ENCODE peak calls at places on chromosomes 13 and 19, in nine cellular contexts. One of them, this sample, is unnamed.

GRCh38 chr19:30593358-30593757 is 221.2 kb downstream of the ZNF536 start:
- DNase-seq in psoas muscle: no peak
- DNase-seq in AG04450: no peak
- DNase-seq in heart left ventricle: no peak
- DNase-seq in left lung: no peak
- DNase-seq in pancreas: no peak
- DNase-seq in transverse colon: peak
- DNase-seq in thoracic aorta: peak
- DNase-seq in GM23338: no peak
- DNase-seq in this sample: no peak

GRCh38 chr19:52778811-52779210 is 7.8 kb downstream of the ZNF600 start:
- DNase-seq in psoas muscle: no peak
- DNase-seq in AG04450: no peak
- DNase-seq in heart left ventricle: no peak
- DNase-seq in left lung: no peak
- DNase-seq in pancreas: no peak
- DNase-seq in transverse colon: no peak
- DNase-seq in thoracic aorta: no peak
- DNase-seq in GM23338: no peak
- DNase-seq in this sample: no peak

GRCh38 chr19:18167975-18168645 is 5.5 kb upstream of the IFI30 start:
- DNase-seq in psoas muscle: no peak
- DNase-seq in AG04450: no peak
- DNase-seq in heart left ventricle: no peak
- DNase-seq in left lung: peak
- DNase-seq in pancreas: no peak
- DNase-seq in transverse colon: peak
- DNase-seq in thoracic aorta: no peak
- DNase-seq in GM23338: peak
- DNase-seq in this sample: no peak

GRCh38 chr13:32538234-32538620 is 368 bp downstream of the N4BP2L2 start:
- DNase-seq in psoas muscle: peak
- DNase-seq in AG04450: no peak
- DNase-seq in heart left ventricle: no peak
- DNase-seq in left lung: peak
- DNase-seq in pancreas: peak
- DNase-seq in transverse colon: no peak
- DNase-seq in thoracic aorta: no peak
- DNase-seq in GM23338: no peak
- DNase-seq in this sample: no peak

GRCh38 chr13:95382906-95383305 is 81.7 kb upstream of the ABCC4 start:
- DNase-seq in psoas muscle: no peak
- DNase-seq in AG04450: no peak
- DNase-seq in heart left ventricle: no peak
- DNase-seq in left lung: no peak
- DNase-seq in pancreas: no peak
- DNase-seq in transverse colon: no peak
- DNase-seq in thoracic aorta: no peak
- DNase-seq in GM23338: no peak
- DNase-seq in this sample: no peak

GRCh38 chr19:29836409-29836825 is 24.6 kb downstream of the CCNE1 start:
- DNase-seq in psoas muscle: no peak
- DNase-seq in AG04450: no peak
- DNase-seq in heart left ventricle: no peak
- DNase-seq in left lung: no peak
- DNase-seq in pancreas: no peak
- DNase-seq in transverse colon: no peak
- DNase-seq in thoracic aorta: no peak
- DNase-seq in GM23338: no peak
- DNase-seq in this sample: no peak

GRCh38 chr19:47842941-47843340 is 16.1 kb upstream of the TPRX2 start:
- DNase-seq in psoas muscle: no peak
- DNase-seq in AG04450: no peak
- DNase-seq in heart left ventricle: no peak
- DNase-seq in left lung: no peak
- DNase-seq in pancreas: no peak
- DNase-seq in transverse colon: no peak
- DNase-seq in thoracic aorta: no peak
- DNase-seq in GM23338: no peak
- DNase-seq in this sample: no peak

GRCh38 chr13:44713793-44714469 is 137.8 kb upstream of the TSC22D1 start:
- DNase-seq in psoas muscle: peak
- DNase-seq in AG04450: peak
- DNase-seq in heart left ventricle: no peak
- DNase-seq in left lung: no peak
- DNase-seq in pancreas: no peak
- DNase-seq in transverse colon: no peak
- DNase-seq in thoracic aorta: peak
- DNase-seq in GM23338: no peak
- DNase-seq in this sample: no peak

GRCh38 chr19:33630880-33631627 is 9.3 kb downstream of the CHST8 start:
- DNase-seq in psoas muscle: no peak
- DNase-seq in AG04450: no peak
- DNase-seq in heart left ventricle: no peak
- DNase-seq in left lung: no peak
- DNase-seq in pancreas: no peak
- DNase-seq in transverse colon: no peak
- DNase-seq in thoracic aorta: no peak
- DNase-seq in GM23338: no peak
- DNase-seq in this sample: no peak

GRCh38 chr13:104831823-104832222 is 1703.6 kb downstream of the EFNB2 start:
- DNase-seq in psoas muscle: no peak
- DNase-seq in AG04450: no peak
- DNase-seq in heart left ventricle: no peak
- DNase-seq in left lung: no peak
- DNase-seq in pancreas: no peak
- DNase-seq in transverse colon: no peak
- DNase-seq in thoracic aorta: no peak
- DNase-seq in GM23338: peak
- DNase-seq in this sample: no peak

GRCh38 chr19:45296365-45296764 is 26.3 kb downstream of the CKM start:
- DNase-seq in psoas muscle: no peak
- DNase-seq in AG04450: no peak
- DNase-seq in heart left ventricle: no peak
- DNase-seq in left lung: no peak
- DNase-seq in pancreas: no peak
- DNase-seq in transverse colon: no peak
- DNase-seq in thoracic aorta: no peak
- DNase-seq in GM23338: no peak
- DNase-seq in this sample: no peak

GRCh38 chr19:56740478-56740877 is 68.9 kb upstream of the ZNF835 start:
- DNase-seq in psoas muscle: no peak
- DNase-seq in AG04450: no peak
- DNase-seq in heart left ventricle: no peak
- DNase-seq in left lung: no peak
- DNase-seq in pancreas: no peak
- DNase-seq in transverse colon: no peak
- DNase-seq in thoracic aorta: no peak
- DNase-seq in GM23338: no peak
- DNase-seq in this sample: no peak

GRCh38 chr19:2528543-2529173 is 52.7 kb downstream of the GADD45B start:
- DNase-seq in psoas muscle: no peak
- DNase-seq in AG04450: no peak
- DNase-seq in heart left ventricle: no peak
- DNase-seq in left lung: no peak
- DNase-seq in pancreas: no peak
- DNase-seq in transverse colon: peak
- DNase-seq in thoracic aorta: no peak
- DNase-seq in GM23338: no peak
- DNase-seq in this sample: no peak

GRCh38 chr13:110149036-110149435 is 157.9 kb downstream of the COL4A1 start:
- DNase-seq in psoas muscle: no peak
- DNase-seq in AG04450: no peak
- DNase-seq in heart left ventricle: no peak
- DNase-seq in left lung: no peak
- DNase-seq in pancreas: no peak
- DNase-seq in transverse colon: no peak
- DNase-seq in thoracic aorta: no peak
- DNase-seq in GM23338: no peak
- DNase-seq in this sample: no peak

GRCh38 chr19:49443366-49444099 is 2.2 kb upstream of the SLC17A7 start:
- DNase-seq in psoas muscle: peak
- DNase-seq in AG04450: peak
- DNase-seq in heart left ventricle: peak
- DNase-seq in left lung: peak
- DNase-seq in pancreas: peak
- DNase-seq in transverse colon: peak
- DNase-seq in thoracic aorta: peak
- DNase-seq in GM23338: peak
- DNase-seq in this sample: peak

GRCh38 chr19:12000152-12000981 is 35.1 kb downstream of the ZNF433 start:
- DNase-seq in psoas muscle: no peak
- DNase-seq in AG04450: no peak
- DNase-seq in heart left ventricle: no peak
- DNase-seq in left lung: no peak
- DNase-seq in pancreas: no peak
- DNase-seq in transverse colon: no peak
- DNase-seq in thoracic aorta: no peak
- DNase-seq in GM23338: no peak
- DNase-seq in this sample: no peak

GRCh38 chr19:47417107-47417745 is 2.1 kb downstream of the MEIS3 start:
- DNase-seq in psoas muscle: no peak
- DNase-seq in AG04450: no peak
- DNase-seq in heart left ventricle: no peak
- DNase-seq in left lung: no peak
- DNase-seq in pancreas: no peak
- DNase-seq in transverse colon: no peak
- DNase-seq in thoracic aorta: no peak
- DNase-seq in GM23338: no peak
- DNase-seq in this sample: no peak

GRCh38 chr13:85853901-85854663 is 54.9 kb upstream of the SLITRK6 start:
- DNase-seq in psoas muscle: no peak
- DNase-seq in AG04450: no peak
- DNase-seq in heart left ventricle: no peak
- DNase-seq in left lung: no peak
- DNase-seq in pancreas: no peak
- DNase-seq in transverse colon: no peak
- DNase-seq in thoracic aorta: no peak
- DNase-seq in GM23338: peak
- DNase-seq in this sample: no peak

GRCh38 chr19:54662730-54663129 is at the start of gene LILRB4:
- DNase-seq in psoas muscle: no peak
- DNase-seq in AG04450: no peak
- DNase-seq in heart left ventricle: peak
- DNase-seq in left lung: peak
- DNase-seq in pancreas: no peak
- DNase-seq in transverse colon: peak
- DNase-seq in thoracic aorta: no peak
- DNase-seq in GM23338: no peak
- DNase-seq in this sample: peak

GRCh38 chr13:87087741-87088140 is 583.4 kb upstream of the SLITRK5 start:
- DNase-seq in psoas muscle: no peak
- DNase-seq in AG04450: no peak
- DNase-seq in heart left ventricle: no peak
- DNase-seq in left lung: no peak
- DNase-seq in pancreas: no peak
- DNase-seq in transverse colon: no peak
- DNase-seq in thoracic aorta: no peak
- DNase-seq in GM23338: no peak
- DNase-seq in this sample: no peak

GRCh38 chr13:59533561-59534337 is 630.0 kb downstream of the DIAPH3 start:
- DNase-seq in psoas muscle: no peak
- DNase-seq in AG04450: no peak
- DNase-seq in heart left ventricle: no peak
- DNase-seq in left lung: no peak
- DNase-seq in pancreas: no peak
- DNase-seq in transverse colon: no peak
- DNase-seq in thoracic aorta: no peak
- DNase-seq in GM23338: no peak
- DNase-seq in this sample: no peak

GRCh38 chr19:39083983-39084731 is at the start of gene ACP7:
- DNase-seq in psoas muscle: no peak
- DNase-seq in AG04450: no peak
- DNase-seq in heart left ventricle: no peak
- DNase-seq in left lung: no peak
- DNase-seq in pancreas: peak
- DNase-seq in transverse colon: no peak
- DNase-seq in thoracic aorta: no peak
- DNase-seq in GM23338: peak
- DNase-seq in this sample: no peak

GRCh38 chr13:99056381-99057014 is 78.6 kb upstream of the DOCK9 start:
- DNase-seq in psoas muscle: no peak
- DNase-seq in AG04450: no peak
- DNase-seq in heart left ventricle: no peak
- DNase-seq in left lung: no peak
- DNase-seq in pancreas: no peak
- DNase-seq in transverse colon: no peak
- DNase-seq in thoracic aorta: no peak
- DNase-seq in GM23338: peak
- DNase-seq in this sample: no peak
- H3K27ac ChIP-seq in psoas muscle: no peak
- H3K27ac ChIP-seq in AG04450: no peak
- H3K27ac ChIP-seq in heart left ventricle: no peak
- H3K27ac ChIP-seq in left lung: peak
- H3K27ac ChIP-seq in pancreas: no peak
- H3K27ac ChIP-seq in transverse colon: peak
- H3K27ac ChIP-seq in thoracic aorta: no peak
- H3K27ac ChIP-seq in GM23338: no peak
- H3K27ac ChIP-seq in this sample: no peak

GRCh38 chr13:22929391-22930126 is 251.2 kb upstream of the SGCG start:
- DNase-seq in psoas muscle: no peak
- DNase-seq in AG04450: no peak
- DNase-seq in heart left ventricle: no peak
- DNase-seq in left lung: no peak
- DNase-seq in pancreas: no peak
- DNase-seq in transverse colon: no peak
- DNase-seq in thoracic aorta: no peak
- DNase-seq in GM23338: no peak
- DNase-seq in this sample: no peak
- H3K4me3 ChIP-seq in psoas muscle: no peak
- H3K4me3 ChIP-seq in AG04450: no peak
- H3K4me3 ChIP-seq in heart left ventricle: no peak
- H3K4me3 ChIP-seq in left lung: no peak
- H3K4me3 ChIP-seq in pancreas: no peak
- H3K4me3 ChIP-seq in transverse colon: no peak
- H3K4me3 ChIP-seq in thoracic aorta: no peak
- H3K4me3 ChIP-seq in GM23338: no peak
- H3K4me3 ChIP-seq in this sample: no peak

GRCh38 chr19:19517235-19517619 is 1.2 kb downstream of the NDUFA13 start:
- DNase-seq in psoas muscle: no peak
- DNase-seq in AG04450: no peak
- DNase-seq in heart left ventricle: no peak
- DNase-seq in left lung: no peak
- DNase-seq in pancreas: no peak
- DNase-seq in transverse colon: no peak
- DNase-seq in thoracic aorta: no peak
- DNase-seq in GM23338: no peak
- DNase-seq in this sample: no peak
- TF ChIP-seq CTCF in psoas muscle: no peak
- TF ChIP-seq CTCF in AG04450: no peak
- TF ChIP-seq CTCF in heart left ventricle: no peak
- TF ChIP-seq CTCF in left lung: no peak
- TF ChIP-seq CTCF in pancreas: no peak
- TF ChIP-seq CTCF in transverse colon: no peak
- TF ChIP-seq CTCF in thoracic aorta: no peak
- TF ChIP-seq CTCF in GM23338: no peak
- TF ChIP-seq CTCF in this sample: no peak

DNA sequence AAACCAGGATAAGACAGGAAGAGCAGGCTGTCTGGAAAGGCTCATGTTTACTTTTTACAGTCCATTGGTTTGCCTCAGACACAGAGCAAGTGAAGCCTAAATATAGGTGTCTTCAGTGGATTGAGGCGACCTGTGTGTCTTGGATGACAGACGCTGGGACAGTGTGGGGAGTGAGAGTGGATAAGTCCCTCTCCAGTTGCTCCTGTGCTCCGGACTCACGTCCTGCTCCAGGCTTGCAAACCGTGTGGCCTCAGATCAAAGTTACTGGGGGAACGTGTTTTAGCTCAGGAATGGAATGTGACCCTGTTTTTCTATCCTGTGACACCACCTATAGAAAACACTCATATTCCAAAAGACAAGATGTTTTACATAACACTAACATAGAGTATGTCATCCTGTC is 465.7 kb downstream of the MYO16 start:
- DNase-seq in psoas muscle: no peak
- DNase-seq in AG04450: no peak
- DNase-seq in heart left ventricle: no peak
- DNase-seq in left lung: no peak
- DNase-seq in pancreas: no peak
- DNase-seq in transverse colon: no peak
- DNase-seq in thoracic aorta: no peak
- DNase-seq in GM23338: no peak
- DNase-seq in this sample: no peak
- H3K27ac ChIP-seq in psoas muscle: no peak
- H3K27ac ChIP-seq in AG04450: no peak
- H3K27ac ChIP-seq in heart left ventricle: no peak
- H3K27ac ChIP-seq in left lung: no peak
- H3K27ac ChIP-seq in pancreas: no peak
- H3K27ac ChIP-seq in transverse colon: no peak
- H3K27ac ChIP-seq in thoracic aorta: no peak
- H3K27ac ChIP-seq in GM23338: no peak
- H3K27ac ChIP-seq in this sample: no peak

This sample was measured in tibial nerve.